ENCODE peak calls at places on chromosome 5, in ten cellular contexts. X is EL, W is ACHN, U is amniotic stem cell, N is Daoy, L is IMR-90, D is nucleus accumbens, Y is SW480, M is stomach, I is NCI-H524. A is an unnamed sample.

GRCh38 chr5:69329905-69330489 is 2.6 kb downstream of the CCDC125 start:
- DNase-seq in X (no peak), W (no peak), U (no peak), N (no peak), L (peak), D (no peak), Y (no peak), M (no peak), I (no peak), A (no peak)

GRCh38 chr5:139268364-139269202 is 25.0 kb upstream of the MATR3 start:
- DNase-seq in X (no peak), W (no peak), U (no peak), N (no peak), L (no peak), D (peak), Y (no peak), M (no peak), I (no peak), A (no peak)

GRCh38 chr5:9533096-9533495 is 12.8 kb downstream of the SEMA5A start:
- DNase-seq in X (peak), W (no peak), U (no peak), N (no peak), L (peak), D (no peak), Y (no peak), M (no peak), I (no peak), A (no peak)

GRCh38 chr5:8827701-8828100 is 718.2 kb downstream of the SEMA5A start:
- DNase-seq in X (no peak), W (no peak), U (no peak), N (peak), L (peak), D (no peak), Y (no peak), M (no peak), I (no peak), A (no peak)

GRCh38 chr5:60352992-60353391 is 347.0 kb downstream of the DEPDC1B start:
- DNase-seq in X (no peak), W (no peak), U (no peak), N (no peak), L (no peak), D (no peak), Y (no peak), M (peak), I (no peak), A (peak)

GRCh38 chr5:102561894-102562760 is 63.3 kb upstream of the SLCO6A1 start:
- DNase-seq in X (peak), W (peak), U (no peak), N (peak), L (peak), D (no peak), Y (no peak), M (no peak), I (peak), A (peak)

GRCh38 chr5:180869587-180869986 is 8.5 kb upstream of the ZFP62 start:
- DNase-seq in X (no peak), W (no peak), U (no peak), N (no peak), L (no peak), D (no peak), Y (no peak), M (no peak), I (no peak), A (peak)

GRCh38 chr5:83430130-83431010 is 41.2 kb upstream of the VCAN start:
- DNase-seq in X (peak), W (peak), U (no peak), N (peak), L (peak), D (peak), Y (peak), M (peak), I (peak), A (peak)

GRCh38 chr5:125050926-125051325 is 304.5 kb upstream of the ZNF608 start:
- DNase-seq in X (no peak), W (no peak), U (no peak), N (no peak), L (no peak), D (peak), Y (no peak), M (no peak), I (no peak), A (no peak)

GRCh38 chr5:160054047-160054446 is 45.1 kb downstream of the TTC1 start:
- DNase-seq in X (peak), W (no peak), U (no peak), N (no peak), L (peak), D (no peak), Y (no peak), M (no peak), I (no peak), A (no peak)

GRCh38 chr5:154141686-154142300 is 48.7 kb upstream of the GALNT10 start:
- DNase-seq in X (no peak), W (no peak), U (no peak), N (no peak), L (no peak), D (no peak), Y (no peak), M (no peak), I (peak), A (no peak)

GRCh38 chr5:142845402-142845901 is 75.3 kb downstream of the ARHGAP26 start:
- DNase-seq in X (no peak), W (no peak), U (no peak), N (no peak), L (no peak), D (no peak), Y (no peak), M (no peak), I (no peak), A (no peak)

GRCh38 chr5:180633283-180634177 is 15.9 kb downstream of the FLT4 start:
- DNase-seq in X (no peak), W (no peak), U (no peak), N (no peak), L (no peak), D (no peak), Y (no peak), M (no peak), I (no peak), A (no peak)

A was measured in body of pancreas.